ENCODE peak calls at places on chromosomes 16 and 17, in six cellular contexts. J is AG04449, V is cardiac muscle cell, L is foreskin fibroblast, U is tibial artery, R is neural progenitor cell. Q is an unnamed sample.

GRCh38 chr16:30927789-30928378 is 4.5 kb downstream of the FBXL19 start:
- DNase-seq in L (peak), R (peak), V (peak), U (no peak), J (no peak), Q (no peak)

GRCh38 chr17:37239690-37240344 is 136.0 kb upstream of the C17orf78 start:
- DNase-seq in L (peak), J (no peak), V (no peak), U (no peak), R (peak), Q (peak)

GRCh38 chr17:65259281-65259680 is 122.1 kb downstream of the RGS9 start:
- DNase-seq in R (no peak), V (no peak), J (no peak), L (no peak), U (no peak), Q (no peak)

GRCh38 chr17:3635474-3636153 is 436 bp downstream of the SHPK start:
- DNase-seq in U (no peak), J (no peak), L (peak), V (no peak), R (no peak), Q (no peak)

GRCh38 chr17:58507123-58507634 is 7.3 kb downstream of the MTMR4 start:
- DNase-seq in R (no peak), J (no peak), V (no peak), U (no peak), L (peak), Q (no peak)

GRCh38 chr17:41024702-41025101 is 2.3 kb downstream of the KRTAP1-5 start:
- DNase-seq in J (peak), U (no peak), V (no peak), L (peak), R (no peak), Q (no peak)

GRCh38 chr16:59192551-59193199 is 458.6 kb upstream of the GOT2 start:
- DNase-seq in U (no peak), L (peak), V (peak), R (peak), J (no peak), Q (no peak)

GRCh38 chr16:84686702-84687298 is 13.0 kb upstream of the USP10 start:
- DNase-seq in J (no peak), V (peak), U (no peak), L (no peak), R (no peak), Q (no peak)

GRCh38 chr17:9839433-9839832 is 13.7 kb downstream of the GLP2R start:
- DNase-seq in R (no peak), U (no peak), J (no peak), L (no peak), V (no peak), Q (no peak)

GRCh38 chr17:75086496-75087181 is 1.1 kb upstream of the SLC16A5 start:
- DNase-seq in J (no peak), L (no peak), V (no peak), U (no peak), R (no peak), Q (no peak)

GRCh38 chr17:81342062-81342699 is 47.1 kb upstream of the SLC38A10 start:
- DNase-seq in U (no peak), R (no peak), L (no peak), J (no peak), V (no peak), Q (no peak)

GRCh38 chr17:75517277-75517865 is 1.0 kb downstream of the TSEN54 start:
- DNase-seq in U (no peak), J (no peak), V (no peak), L (peak), R (peak), Q (no peak)

GRCh38 chr16:56547120-56547948 is 17.5 kb upstream of the MT4 start:
- DNase-seq in L (peak), R (peak), J (peak), U (no peak), V (peak), Q (peak)

GRCh38 chr17:1552911-1553310 is 9.7 kb downstream of the PITPNA start:
- DNase-seq in U (no peak), R (no peak), L (no peak), V (no peak), J (no peak), Q (no peak)

GRCh38 chr16:86823125-86823524 is 244.8 kb downstream of the FOXL1 start:
- DNase-seq in U (no peak), R (no peak), J (no peak), V (no peak), L (no peak), Q (no peak)

GRCh38 chr17:73754886-73755285 is 110.6 kb upstream of the SDK2 start:
- DNase-seq in R (no peak), V (no peak), J (no peak), U (no peak), L (no peak), Q (no peak)

GRCh38 chr17:15311996-15312395 is 29.4 kb downstream of the TEKT3 start:
- DNase-seq in R (no peak), U (no peak), J (no peak), L (no peak), V (no peak), Q (no peak)

GRCh38 chr17:40819528-40820125 is 2.8 kb downstream of the KRT10 start:
- DNase-seq in U (peak), L (peak), J (no peak), R (no peak), V (no peak), Q (no peak)

GRCh38 chr16:14489460-14489859 is 140.6 kb downstream of the PARN start:
- DNase-seq in J (no peak), U (no peak), L (peak), V (peak), R (peak), Q (no peak)

GRCh38 chr16:49280861-49281331 is 742 bp downstream of the CBLN1 start:
- DNase-seq in V (no peak), U (no peak), R (no peak), J (no peak), L (no peak), Q (no peak)

GRCh38 chr17:227581-228222 is 46.3 kb upstream of the DOC2B start:
- DNase-seq in U (peak), L (no peak), R (no peak), J (no peak), V (no peak), Q (no peak)

GRCh38 chr17:7407033-7407432 is 612 bp upstream of the NLGN2 start:
- DNase-seq in L (no peak), J (no peak), V (no peak), U (no peak), R (no peak), Q (no peak)

GRCh38 chr16:52283018-52283417 is 263.9 kb downstream of the TOX3 start:
- DNase-seq in L (peak), V (no peak), U (no peak), J (no peak), R (no peak), Q (no peak)

GRCh38 chr16:16027728-16028310 is 78.4 kb downstream of the ABCC1 start:
- DNase-seq in V (no peak), L (no peak), R (peak), J (no peak), U (no peak), Q (no peak)

GRCh38 chr17:63652106-63652505 is 29.9 kb downstream of the MAP3K3 start:
- DNase-seq in J (no peak), V (no peak), L (no peak), U (no peak), R (no peak), Q (no peak)

GRCh38 chr17:77400445-77400870 is 259.7 kb downstream of the SEC14L1 start:
- DNase-seq in J (no peak), R (peak), L (peak), V (peak), U (no peak), Q (no peak)

GRCh38 chr16:54143934-54144333 is 142.7 kb downstream of the IRX3 start:
- DNase-seq in R (no peak), U (no peak), J (no peak), V (no peak), L (no peak), Q (no peak)

GRCh38 chr17:42937712-42938596 is 26.3 kb downstream of the AARSD1 start:
- DNase-seq in V (peak), U (no peak), L (peak), J (peak), R (peak), Q (peak)

GRCh38 chr16:29808219-29808900 is 2.0 kb downstream of the MAZ start:
- DNase-seq in R (no peak), U (no peak), V (no peak), L (no peak), J (no peak), Q (no peak)

GRCh38 chr16:19348578-19349315 is 63.2 kb downstream of the CLEC19A start:
- DNase-seq in V (peak), R (peak), U (no peak), L (no peak), J (no peak), Q (no peak)

DNA sequence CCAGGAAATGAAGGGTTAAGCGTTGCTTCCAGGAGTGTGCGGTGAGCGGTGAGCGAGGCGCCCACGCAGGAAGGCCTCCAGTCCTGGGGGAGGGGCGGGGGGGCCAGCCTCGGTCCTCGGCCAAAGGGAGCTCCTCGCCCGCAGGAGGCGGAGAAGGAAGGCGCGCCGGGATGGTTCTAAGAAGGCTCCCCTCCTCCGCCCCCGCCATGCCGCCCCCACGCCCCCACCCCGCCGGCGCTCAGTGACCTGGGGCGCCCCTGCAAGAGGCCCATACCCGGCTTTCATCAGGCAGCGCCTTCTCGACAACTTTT is 2.2 kb downstream of the RBFOX3 start:
- DNase-seq in R (no peak), V (no peak), J (no peak), L (no peak), U (no peak), Q (no peak)
- H3K4me3 ChIP-seq in R (no peak), V (no peak), J (no peak), L (no peak), U (no peak), Q (no peak)

GRCh38 chr17:16491703-16492612 is at the start of gene LRRC75A:
- DNase-seq in R (peak), V (peak), U (no peak), J (no peak), L (peak), Q (no peak)
- TF ChIP-seq CTCF in R (peak), V (no peak), U (no peak), J (peak), L (no peak), Q (no peak)

GRCh38 chr17:45333702-45334092 is 16.9 kb upstream of the MAP3K14 start:
- DNase-seq in U (no peak), L (no peak), J (no peak), R (no peak), V (no peak), Q (no peak)

GRCh38 chr17:45334231-45334630 is 17.4 kb upstream of the MAP3K14 start:
- DNase-seq in R (no peak), V (no peak), L (no peak), J (no peak), U (no peak), Q (no peak)

GRCh38 chr17:45336390-45337182 is 19.8 kb upstream of the MAP3K14 start:
- DNase-seq in R (no peak), U (no peak), J (no peak), V (no peak), L (no peak), Q (no peak)

GRCh38 chr17:45335721-45336120 is 18.9 kb upstream of the MAP3K14 start:
- DNase-seq in U (no peak), R (no peak), L (no peak), V (no peak), J (no peak), Q (no peak)

DNA sequence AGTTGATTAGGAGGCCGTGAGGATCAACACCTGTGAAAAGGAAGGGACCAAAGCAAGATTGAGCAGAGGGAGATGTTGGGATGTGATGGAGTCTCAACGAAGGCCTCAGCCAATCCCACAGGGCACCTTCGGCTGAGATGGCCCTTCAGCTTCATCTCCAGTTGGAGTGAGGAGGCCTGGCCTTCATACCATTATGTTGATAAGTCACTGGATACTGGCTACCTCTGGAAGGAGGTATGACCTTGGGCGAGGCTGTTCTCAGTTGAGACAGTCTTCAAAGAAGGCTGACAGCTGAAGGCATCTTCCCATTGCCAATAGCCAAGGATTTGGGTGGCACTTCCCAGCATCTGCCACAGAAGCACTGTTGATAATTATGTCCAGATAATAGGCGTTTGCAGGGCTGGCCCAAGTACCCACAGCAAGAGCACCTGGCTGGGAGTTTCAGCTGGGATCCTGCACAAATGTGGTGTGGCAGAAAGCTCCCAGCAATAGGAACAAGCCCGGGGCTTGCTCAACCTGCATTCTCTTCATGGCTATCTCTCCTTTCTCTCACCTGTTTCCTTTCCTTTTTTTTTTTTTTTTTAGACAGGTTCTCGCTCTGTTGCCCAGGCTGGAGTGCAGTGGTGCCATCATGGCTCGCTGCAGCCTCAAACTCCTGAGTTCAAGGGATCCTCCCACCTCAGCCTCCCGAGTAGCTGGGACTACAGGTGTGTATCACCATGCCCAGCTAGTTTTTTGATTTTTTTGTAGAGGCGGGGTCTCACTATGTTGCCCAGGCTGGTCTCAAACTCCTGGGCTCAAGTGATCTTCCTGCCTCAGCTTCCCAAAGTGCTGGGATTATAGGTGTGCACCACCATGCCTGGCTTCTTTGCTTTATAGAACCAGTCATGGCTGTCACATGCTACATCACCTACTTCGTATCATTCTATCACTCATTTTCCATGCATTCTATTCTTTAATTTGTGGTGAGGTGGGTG is 18.2 kb upstream of the MAP3K14 start:
- DNase-seq in V (no peak), R (no peak), J (no peak), L (no peak), U (no peak), Q (no peak)
- H3K4me3 ChIP-seq in V (no peak), R (no peak), J (no peak), L (no peak), U (no peak), Q (no peak)

DNA sequence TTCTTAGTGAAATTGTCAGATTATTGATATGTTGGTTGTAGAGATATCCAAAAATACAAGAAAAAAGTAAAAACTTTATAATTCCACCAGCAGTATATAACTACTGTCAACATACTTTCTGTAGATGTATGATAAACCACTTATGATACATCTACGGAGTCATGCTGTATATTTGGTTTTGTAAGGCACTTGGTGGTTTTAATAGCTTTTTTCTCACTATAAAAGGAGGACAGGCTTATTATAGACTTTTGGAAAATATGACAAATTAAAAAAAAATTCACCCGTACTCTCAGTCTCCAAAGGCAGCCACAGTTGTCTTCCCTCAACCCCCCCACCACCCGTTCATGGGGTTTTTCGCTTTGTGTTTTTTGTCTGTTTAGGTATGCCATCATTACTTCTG is 14.8 kb downstream of the RAI1 start:
- DNase-seq in J (no peak), L (no peak), V (no peak), R (no peak), U (no peak), Q (no peak)
- TF ChIP-seq CTCF in J (no peak), L (no peak), V (no peak), R (no peak), U (no peak), Q (no peak)

GRCh38 chr16:12628526-12628925 is 175.2 kb downstream of the CPPED1 start:
- DNase-seq in U (no peak), R (no peak), V (no peak), L (peak), J (no peak), Q (no peak)
- H3K4me3 ChIP-seq in U (no peak), R (no peak), V (no peak), L (no peak), J (no peak), Q (no peak)

DNA sequence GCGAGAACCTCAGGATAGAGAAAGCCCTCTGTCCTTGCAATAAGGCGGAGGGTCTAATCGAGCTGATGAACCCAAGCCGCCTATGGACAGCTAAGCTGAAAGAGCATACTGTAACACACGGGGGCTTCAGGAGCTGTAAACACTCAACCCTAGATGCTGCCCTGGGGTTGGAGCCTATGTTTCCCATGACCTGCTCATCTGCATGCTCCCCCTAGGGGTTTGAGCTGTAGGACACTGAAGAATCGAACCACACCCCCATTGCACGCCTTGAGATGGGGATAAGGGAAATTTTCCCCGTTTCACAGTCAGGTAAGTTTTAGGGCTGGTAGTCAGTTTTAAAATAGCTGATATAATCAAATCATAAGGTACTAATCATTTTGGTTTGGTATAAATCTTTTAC is 675.6 kb upstream of the CDH8 start:
- DNase-seq in R (peak), J (no peak), U (no peak), V (no peak), L (no peak), Q (no peak)
- TF ChIP-seq CTCF in R (peak), J (no peak), U (no peak), V (no peak), L (no peak), Q (no peak)

DNA sequence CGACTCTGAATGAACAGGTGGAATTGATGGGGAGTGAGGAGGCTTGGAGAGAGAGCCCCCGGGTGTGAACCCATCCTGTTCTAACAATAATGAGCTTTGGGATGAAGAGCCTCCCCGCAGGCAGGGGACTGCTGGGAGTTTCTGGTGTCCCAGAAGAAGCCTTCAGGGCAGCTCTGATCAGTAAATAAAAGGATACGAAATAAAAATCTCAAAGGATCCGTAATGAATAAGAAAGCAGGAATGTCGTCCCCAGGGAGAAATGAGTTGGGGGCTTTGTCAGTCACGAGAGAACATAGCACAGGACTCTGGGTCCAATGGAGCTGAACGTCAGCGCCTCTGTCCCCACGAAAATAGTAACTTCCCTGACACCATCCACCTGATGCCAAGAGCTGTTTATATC is 113.4 kb downstream of the PITPNC1 start:
- DNase-seq in J (no peak), R (peak), L (no peak), V (no peak), U (no peak), Q (no peak)
- H3K4me3 ChIP-seq in J (peak), R (no peak), L (peak), V (no peak), U (peak), Q (no peak)

Q was measured in astrocyte of the cerebellum.